ENCODE peak calls at places on chromosomes 3 and 15, in nine cellular contexts. B is upper lobe of right lung, W is adipocyte, R is right lobe of liver, I is A549, S is RWPE2, O is thoracic aorta, F is transverse colon, D is neuronal stem cell. Z is an unnamed sample. For H3K4me1, the result is how much of the 10 kb centered on the place peaks cover.

GRCh38 chr15:41772720-41773331 is 1.5 kb upstream of the MAPKBP1 start:
- DNase-seq in B (no peak), W (peak), R (no peak), I (peak), S (no peak), O (no peak), F (peak), D (no peak), Z (peak)

GRCh38 chr3:85142626-85143025 is 183.8 kb downstream of the CADM2 start:
- DNase-seq in B (no peak), W (no peak), R (no peak), I (no peak), S (no peak), O (no peak), F (no peak), D (no peak), Z (no peak)

GRCh38 chr3:127419641-127420354 is 132.0 kb upstream of the PRR20G start:
- DNase-seq in B (no peak), W (no peak), R (no peak), I (no peak), S (no peak), O (no peak), F (no peak), D (no peak), Z (no peak)

GRCh38 chr3:111548756-111549155 is 6.8 kb downstream of the CD96 start:
- DNase-seq in B (no peak), W (no peak), R (no peak), I (no peak), S (no peak), O (no peak), F (no peak), D (no peak), Z (no peak)

GRCh38 chr3:14861451-14862302 is 42.9 kb downstream of the FGD5 start:
- DNase-seq in B (no peak), W (no peak), R (no peak), I (no peak), S (no peak), O (no peak), F (no peak), D (no peak), Z (no peak)

GRCh38 chr3:138270245-138270644 is 59.4 kb downstream of the NME9 start:
- DNase-seq in B (no peak), W (no peak), R (no peak), I (no peak), S (no peak), O (no peak), F (no peak), D (no peak), Z (no peak)

GRCh38 chr3:9037113-9037715 is 73.9 kb upstream of the RAD18 start:
- DNase-seq in B (no peak), W (no peak), R (no peak), I (no peak), S (no peak), O (no peak), F (no peak), D (no peak), Z (no peak)

GRCh38 chr15:94924971-94925593 is 693.7 kb downstream of the MCTP2 start:
- DNase-seq in B (no peak), W (no peak), R (no peak), I (no peak), S (no peak), O (no peak), F (no peak), D (no peak), Z (no peak)

GRCh38 chr3:127865941-127866340 is 43.6 kb upstream of the MGLL start:
- DNase-seq in B (no peak), W (peak), R (no peak), I (no peak), S (no peak), O (no peak), F (no peak), D (no peak), Z (no peak)

GRCh38 chr15:48096813-48097212 is 24.0 kb upstream of the SLC24A5 start:
- DNase-seq in B (no peak), W (peak), R (no peak), I (no peak), S (no peak), O (no peak), F (no peak), D (no peak), Z (no peak)

GRCh38 chr3:76044601-76045600 is 259.6 kb upstream of the ZNF717 start:
- DNase-seq in B (no peak), W (peak), R (no peak), I (no peak), S (no peak), O (no peak), F (no peak), D (peak), Z (peak)

GRCh38 chr15:46312133-46312740 is 677.4 kb downstream of the SQOR start:
- DNase-seq in B (peak), W (peak), R (peak), I (peak), S (no peak), O (peak), F (peak), D (peak), Z (peak)

GRCh38 chr15:37031198-37031597 is 69.2 kb downstream of the MEIS2 start:
- DNase-seq in B (no peak), W (peak), R (no peak), I (no peak), S (no peak), O (no peak), F (no peak), D (no peak), Z (no peak)

GRCh38 chr3:188728371-188728896 is 443.3 kb upstream of the TPRG1 start:
- DNase-seq in B (no peak), W (no peak), R (no peak), I (no peak), S (no peak), O (no peak), F (no peak), D (no peak), Z (no peak)

GRCh38 chr15:34665498-34666116 is 82.2 kb upstream of the GOLGA8B start:
- DNase-seq in B (no peak), W (peak), R (no peak), I (no peak), S (no peak), O (no peak), F (no peak), D (no peak), Z (no peak)

GRCh38 chr3:138747229-138747628 is 87.5 kb downstream of the PIK3CB start:
- DNase-seq in B (no peak), W (no peak), R (no peak), I (no peak), S (no peak), O (no peak), F (no peak), D (no peak), Z (no peak)

GRCh38 chr3:174083706-174084105 is 686.2 kb downstream of the NLGN1 start:
- DNase-seq in B (no peak), W (no peak), R (no peak), I (no peak), S (no peak), O (no peak), F (no peak), D (no peak), Z (no peak)

GRCh38 chr15:85584791-85585360 is 204.5 kb downstream of the AKAP13 start:
- DNase-seq in B (no peak), W (no peak), R (no peak), I (no peak), S (no peak), O (no peak), F (no peak), D (no peak), Z (no peak)

GRCh38 chr15:74184582-74185091 is 11.1 kb downstream of the ISLR start:
- DNase-seq in B (no peak), W (no peak), R (no peak), I (no peak), S (peak), O (no peak), F (no peak), D (no peak), Z (no peak)

GRCh38 chr3:33394403-33395054 is 45.7 kb downstream of the UBP1 start:
- DNase-seq in B (no peak), W (no peak), R (no peak), I (no peak), S (no peak), O (no peak), F (no peak), D (no peak), Z (no peak)

GRCh38 chr15:89377842-89378698 is 43.4 kb upstream of the POLG start:
- DNase-seq in B (no peak), W (peak), R (no peak), I (no peak), S (no peak), O (no peak), F (no peak), D (no peak), Z (no peak)

GRCh38 chr3:181711325-181712135 is at the start of gene SOX2:
- DNase-seq in B (peak), W (peak), R (peak), I (peak), S (no peak), O (no peak), F (peak), D (peak), Z (peak)

GRCh38 chr15:69659454-69660050 is 206.9 kb downstream of the RPLP1 start:
- DNase-seq in B (no peak), W (no peak), R (no peak), I (no peak), S (no peak), O (no peak), F (no peak), D (no peak), Z (no peak)

DNA sequence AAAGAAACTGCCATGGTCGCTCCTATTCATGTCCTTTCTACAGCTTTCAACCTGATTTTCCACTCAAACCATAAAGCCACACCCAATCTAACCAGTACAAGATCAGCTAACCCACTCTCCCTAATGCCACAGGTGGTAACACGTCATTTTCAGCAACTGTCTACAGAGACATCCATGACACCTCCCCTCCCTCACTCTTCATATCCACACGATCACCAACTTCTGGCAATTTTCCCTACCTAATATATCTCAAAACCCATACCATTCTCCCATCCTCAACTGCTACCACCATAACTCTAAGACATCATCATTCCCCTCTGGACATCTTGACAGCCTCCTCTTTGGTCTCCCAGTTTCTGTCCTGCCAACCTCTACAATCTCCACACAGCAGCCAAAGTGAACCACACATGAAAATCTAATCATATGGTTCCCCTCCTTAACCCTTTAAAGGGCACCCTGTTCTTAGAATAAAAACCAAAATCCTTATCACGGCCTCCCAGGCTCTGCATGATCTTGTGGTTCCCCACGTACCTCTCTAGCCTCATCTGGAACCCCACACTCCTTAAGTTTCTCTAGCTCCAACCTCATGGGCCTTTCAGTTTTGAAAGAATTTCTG is 33.6 kb downstream of the SPINK8 start:
- DNase-seq in B (no peak), W (no peak), R (no peak), I (no peak), S (no peak), O (no peak), F (no peak), D (no peak), Z (no peak)
- H3K4me3 ChIP-seq in B (peak), W (peak), R (no peak), I (peak), S (no peak), O (peak), F (no peak), D (no peak), Z (peak)

DNA sequence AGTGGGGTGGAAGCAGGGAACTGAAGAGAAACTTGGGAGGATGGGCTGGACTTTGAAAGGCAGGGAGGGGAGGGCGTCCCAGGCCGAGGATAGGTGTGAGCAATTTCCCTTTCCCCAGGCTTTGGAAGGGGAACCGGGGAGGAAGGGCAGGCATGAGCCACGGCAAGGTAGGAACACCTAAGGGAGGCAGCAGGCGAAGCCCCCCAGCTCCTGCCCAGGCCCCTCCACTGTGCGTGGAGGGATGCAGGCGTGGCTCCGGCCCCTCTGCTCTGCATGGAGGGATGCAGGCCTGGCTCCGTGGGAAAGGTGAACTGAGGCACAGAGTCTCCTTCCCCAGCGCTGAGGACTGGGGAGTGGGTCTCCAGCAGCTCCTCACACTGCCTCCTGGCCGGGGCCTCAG is 236.4 kb downstream of the XXYLT1 start:
- DNase-seq in B (peak), W (no peak), R (no peak), I (no peak), S (no peak), O (no peak), F (no peak), D (no peak), Z (no peak)
- H3K4me1 ChIP-seq in B (under half), W (under half), R (under half), I (under half), S (under half), O (under half), F (under half), D (under half), Z (under half)

GRCh38 chr3:61570813-61571212 is 9.4 kb downstream of the PTPRG start:
- DNase-seq in B (no peak), W (no peak), R (no peak), I (no peak), S (no peak), O (no peak), F (peak), D (no peak), Z (no peak)
- H3K4me3 ChIP-seq in B (no peak), W (peak), R (no peak), I (no peak), S (no peak), O (no peak), F (no peak), D (no peak), Z (no peak)

GRCh38 chr3:101827211-101828174 is 21.8 kb upstream of the NFKBIZ start:
- DNase-seq in B (peak), W (peak), R (peak), I (no peak), S (peak), O (peak), F (peak), D (peak), Z (peak)
- H3K4me1 ChIP-seq in B (under half), W (under half), R (under half), I (under half), S (under half), O (under half), F (under half), D (under half), Z (under half)

GRCh38 chr3:183555541-183556081 is at the start of gene KLHL6:
- DNase-seq in B (peak), W (no peak), R (no peak), I (no peak), S (no peak), O (no peak), F (peak), D (no peak), Z (no peak)
- H3K4me3 ChIP-seq in B (peak), W (no peak), R (peak), I (no peak), S (no peak), O (peak), F (peak), D (no peak), Z (no peak)

GRCh38 chr3:155106059-155106458 is 25.9 kb downstream of the MME start:
- DNase-seq in B (no peak), W (no peak), R (no peak), I (no peak), S (no peak), O (no peak), F (no peak), D (no peak), Z (no peak)

GRCh38 chr3:155110996-155111901 is 31.1 kb downstream of the MME start:
- DNase-seq in B (no peak), W (no peak), R (no peak), I (no peak), S (no peak), O (no peak), F (no peak), D (no peak), Z (no peak)

GRCh38 chr3:155112661-155113389 is 32.7 kb downstream of the MME start:
- DNase-seq in B (no peak), W (no peak), R (no peak), I (no peak), S (no peak), O (no peak), F (no peak), D (no peak), Z (no peak)

GRCh38 chr3:155110021-155110420 is 29.9 kb downstream of the MME start:
- DNase-seq in B (no peak), W (no peak), R (no peak), I (no peak), S (no peak), O (no peak), F (no peak), D (no peak), Z (no peak)

DNA sequence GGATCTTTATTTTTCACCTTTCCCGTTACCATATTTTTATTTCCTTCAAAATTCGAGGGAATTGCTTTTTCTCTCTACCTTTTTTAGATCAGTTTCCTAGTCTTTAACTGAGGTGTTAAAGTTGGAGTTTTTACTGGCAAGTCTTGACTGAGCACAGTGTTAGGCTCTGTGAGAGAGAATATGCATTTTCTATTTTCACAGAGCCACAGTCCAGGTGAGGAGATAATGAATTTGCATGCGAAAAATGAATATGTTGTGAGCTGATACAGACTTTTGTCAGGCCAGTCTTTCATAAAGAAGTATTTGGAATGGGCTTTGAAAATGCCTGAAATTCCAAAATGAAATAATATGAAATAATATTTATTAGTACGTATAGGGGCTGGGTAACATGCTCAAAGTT is 31.9 kb downstream of the MME start:
- DNase-seq in B (no peak), W (no peak), R (no peak), I (no peak), S (no peak), O (no peak), F (no peak), D (no peak), Z (no peak)
- H3K4me1 ChIP-seq in B (under half), W (under half), R (under half), I (under half), S (under half), O (under half), F (under half), D (under half), Z (under half)

GRCh38 chr3:1010228-1010627 is 82.6 kb upstream of the CNTN6 start:
- DNase-seq in B (no peak), W (no peak), R (no peak), I (no peak), S (no peak), O (no peak), F (no peak), D (no peak), Z (no peak)

GRCh38 chr3:1002010-1002409 is 90.8 kb upstream of the CNTN6 start:
- DNase-seq in B (no peak), W (no peak), R (no peak), I (no peak), S (no peak), O (no peak), F (no peak), D (no peak), Z (no peak)

GRCh38 chr3:1007890-1008289 is 84.9 kb upstream of the CNTN6 start:
- DNase-seq in B (no peak), W (no peak), R (no peak), I (no peak), S (no peak), O (no peak), F (no peak), D (no peak), Z (no peak)
- H3K4me3 ChIP-seq in B (no peak), W (no peak), R (no peak), I (no peak), S (no peak), O (no peak), F (no peak), D (no peak), Z (no peak)

DNA sequence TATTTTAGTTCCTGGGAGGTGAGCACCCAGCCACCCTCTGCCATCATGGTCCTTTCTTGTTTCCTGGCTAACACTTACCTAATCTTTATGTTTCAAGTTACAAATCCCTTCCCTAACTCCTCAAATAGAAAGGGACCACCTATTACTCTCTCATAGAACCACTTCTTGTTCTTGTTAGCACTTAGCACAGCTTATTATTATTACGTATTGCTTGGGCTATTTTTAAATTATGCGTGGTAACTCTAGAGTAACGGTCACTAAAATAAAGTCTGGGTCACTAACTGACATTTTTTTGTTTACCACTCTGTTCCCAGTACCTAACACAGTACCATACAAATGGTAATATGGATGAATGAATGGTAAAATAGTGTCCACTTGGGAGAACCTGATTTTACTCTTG is 141.9 kb downstream of the LRTM1 start:
- DNase-seq in B (no peak), W (no peak), R (no peak), I (no peak), S (no peak), O (no peak), F (no peak), D (no peak), Z (no peak)
- H3K4me1 ChIP-seq in B (under half), W (under half), R (under half), I (under half), S (under half), O (under half), F (under half), D (under half), Z (under half)

Z was measured in Caco-2.